ENCODE peak calls at places on chromosome 1, in ten cellular contexts. P, C, B, I, W, U, O, F, E and X are unnamed samples.
A peak's percentile ranks its signal among the peaks of the same experiment; 100 is the strongest.

GRCh38 chr1:55848906-55849305 is 633.7 kb upstream of the USP24 start:
- DNase-seq in P (peak; percentile 73), C (no peak), B (no peak), I (no peak), W (no peak), U (peak; percentile 59), O (peak; percentile 65), F (no peak), E (peak; percentile 66), X (no peak)

GRCh38 chr1:46822248-46822826 is 23.5 kb downstream of the CYP4B1 start:
- DNase-seq in P (no peak), C (no peak), B (no peak), I (no peak), W (no peak), U (no peak), O (peak; percentile 51), F (no peak), E (no peak), X (no peak)

GRCh38 chr1:153793973-153794615 is 18.9 kb downstream of the SLC27A3 start:
- DNase-seq in P (no peak), C (no peak), B (peak; percentile 54), I (no peak), W (no peak), U (no peak), O (no peak), F (no peak), E (no peak), X (no peak)

GRCh38 chr1:932178-932520 is 8.4 kb downstream of the SAMD11 start:
- DNase-seq in P (no peak), C (no peak), B (no peak), I (no peak), W (no peak), U (no peak), O (no peak), F (no peak), E (no peak), X (no peak)

GRCh38 chr1:178107823-178108222 is 13.9 kb downstream of the RASAL2 start:
- DNase-seq in P (no peak), C (no peak), B (no peak), I (no peak), W (no peak), U (no peak), O (no peak), F (no peak), E (no peak), X (no peak)

GRCh38 chr1:28682840-28683239 is 14.3 kb downstream of the GMEB1 start:
- DNase-seq in P (peak; percentile 31), C (no peak), B (no peak), I (no peak), W (no peak), U (no peak), O (no peak), F (no peak), E (no peak), X (no peak)

GRCh38 chr1:159250817-159251216 is 46.1 kb downstream of the ACKR1 start:
- DNase-seq in P (no peak), C (no peak), B (no peak), I (no peak), W (no peak), U (peak; percentile 25), O (no peak), F (peak; percentile 28), E (no peak), X (no peak)

GRCh38 chr1:75166821-75167220 is 32.6 kb downstream of the LHX8 start:
- DNase-seq in P (no peak), C (no peak), B (no peak), I (no peak), W (no peak), U (no peak), O (no peak), F (no peak), E (no peak), X (no peak)

GRCh38 chr1:234571692-234572091 is 38.3 kb downstream of the IRF2BP2 start:
- DNase-seq in P (no peak), C (no peak), B (no peak), I (peak; percentile 28), W (no peak), U (no peak), O (no peak), F (no peak), E (no peak), X (no peak)

GRCh38 chr1:56817716-56818463 is 1.3 kb downstream of the FYB2 start:
- DNase-seq in P (no peak), C (no peak), B (no peak), I (no peak), W (no peak), U (no peak), O (no peak), F (no peak), E (no peak), X (no peak)

GRCh38 chr1:24968941-24969585 is 39.0 kb upstream of the RUNX3 start:
- DNase-seq in P (no peak), C (no peak), B (no peak), I (no peak), W (no peak), U (peak; percentile 68), O (no peak), F (no peak), E (no peak), X (no peak)

GRCh38 chr1:82225407-82226197 is 424.9 kb downstream of the ADGRL2 start:
- DNase-seq in P (no peak), C (no peak), B (no peak), I (no peak), W (no peak), U (peak; percentile 37), O (no peak), F (peak; percentile 78), E (peak; percentile 84), X (no peak)

GRCh38 chr1:171126504-171126903 is 35.8 kb downstream of the FMO3 start:
- DNase-seq in P (no peak), C (peak; percentile 19), B (no peak), I (peak; percentile 75), W (peak; percentile 55), U (no peak), O (no peak), F (no peak), E (no peak), X (no peak)

GRCh38 chr1:230155021-230155420 is 88.0 kb downstream of the GALNT2 start:
- DNase-seq in P (no peak), C (no peak), B (no peak), I (no peak), W (no peak), U (no peak), O (no peak), F (no peak), E (no peak), X (no peak)

GRCh38 chr1:230149751-230150584 is 82.9 kb downstream of the GALNT2 start:
- DNase-seq in P (peak; percentile 32), C (no peak), B (no peak), I (no peak), W (no peak), U (no peak), O (no peak), F (no peak), E (no peak), X (no peak)

GRCh38 chr1:230153655-230154296 is 86.7 kb downstream of the GALNT2 start:
- DNase-seq in P (peak; percentile 61), C (no peak), B (no peak), I (no peak), W (no peak), U (no peak), O (peak; percentile 65), F (no peak), E (peak; percentile 87), X (peak; percentile 50)

GRCh38 chr1:230152999-230153398 is 86.0 kb downstream of the GALNT2 start:
- DNase-seq in P (no peak), C (no peak), B (no peak), I (no peak), W (no peak), U (no peak), O (no peak), F (no peak), E (no peak), X (no peak)

GRCh38 chr1:230151924-230152468 is 85.0 kb downstream of the GALNT2 start:
- DNase-seq in P (no peak), C (no peak), B (no peak), I (no peak), W (no peak), U (no peak), O (no peak), F (no peak), E (no peak), X (no peak)
- H3K4me1 ChIP-seq in P (peaks cover 11% of the 10 kb centered on the region), C (peaks cover 45% of the 10 kb centered on the region), B (peaks cover 18% of the 10 kb centered on the region), I (peaks cover 31% of the 10 kb centered on the region), W (peaks cover 62% of the 10 kb centered on the region), U (no peaks in the 10 kb centered on the region), O (peaks cover 58% of the 10 kb centered on the region), F (no peaks in the 10 kb centered on the region), E (no peaks in the 10 kb centered on the region), X (peaks cover 33% of the 10 kb centered on the region)

GRCh38 chr1:156599811-156600210 is 1.5 kb downstream of the GPATCH4 start:
- DNase-seq in P (no peak), C (no peak), B (no peak), I (no peak), W (no peak), U (peak; percentile 64), O (no peak), F (no peak), E (no peak), X (no peak)
- TF ChIP-seq CTCF in P (peak; percentile 14), C (no peak), B (peak; percentile 12), I (no peak), W (no peak), U (no peak), O (no peak), F (no peak), E (no peak), X (peak; percentile 6)

GRCh38 chr1:12143631-12144155 is 23.1 kb upstream of the TNFRSF1B start:
- DNase-seq in P (peak; percentile 98), C (peak; percentile 74), B (peak; percentile 89), I (peak; percentile 88), W (peak; percentile 79), U (peak; percentile 92), O (no peak), F (peak; percentile 75), E (peak; percentile 95), X (peak; percentile 75)
- H3K27ac ChIP-seq in P (peak overlapping the region; percentile 89), C (peak overlapping the region; percentile 4), B (peak overlapping the region; percentile 75), I (peak overlapping the region; percentile 46), W (peak overlapping the region; percentile 65), U (peak overlapping the region; percentile 17), O (no peak overlapping the region), F (no peak overlapping the region), E (peak overlapping the region; percentile 91), X (no peak overlapping the region)

GRCh38 chr1:9079980-9080703 is 10.7 kb upstream of the SLC2A5 start:
- DNase-seq in P (no peak), C (no peak), B (no peak), I (no peak), W (no peak), U (no peak), O (no peak), F (no peak), E (no peak), X (no peak)

GRCh38 chr1:9080704-9081291 is 11.4 kb upstream of the SLC2A5 start:
- DNase-seq in P (no peak), C (no peak), B (no peak), I (no peak), W (no peak), U (peak; percentile 77), O (no peak), F (no peak), E (no peak), X (no peak)

GRCh38 chr1:9078035-9078948 is 8.9 kb upstream of the SLC2A5 start:
- DNase-seq in P (peak; percentile 65), C (no peak), B (no peak), I (no peak), W (no peak), U (peak; percentile 70), O (no peak), F (no peak), E (peak; percentile 42), X (no peak)

GRCh38 chr1:9078949-9079500 is 9.6 kb upstream of the SLC2A5 start:
- DNase-seq in P (no peak), C (no peak), B (no peak), I (no peak), W (no peak), U (no peak), O (no peak), F (no peak), E (no peak), X (no peak)

GRCh38 chr1:9081473-9081872 is 12.0 kb upstream of the SLC2A5 start:
- DNase-seq in P (no peak), C (no peak), B (no peak), I (no peak), W (no peak), U (no peak), O (no peak), F (no peak), E (no peak), X (no peak)
- H3K4me1 ChIP-seq in P (peaks cover 11% of the 10 kb centered on the region), C (peaks cover 20% of the 10 kb centered on the region), B (peaks cover 15% of the 10 kb centered on the region), I (peaks cover 9% of the 10 kb centered on the region), W (peaks cover 31% of the 10 kb centered on the region), U (peaks cover 34% of the 10 kb centered on the region), O (no peaks in the 10 kb centered on the region), F (no peaks in the 10 kb centered on the region), E (no peaks in the 10 kb centered on the region), X (no peaks in the 10 kb centered on the region)